ENCODE peak calls at places on chromosomes 13 and 19, in five cellular contexts. Z is GM23338, E is BE2C, S is cardiac fibroblast, O is nephron progenitor cell. Y is an unnamed sample.

GRCh38 chr19:8607386-8607785 is 3.1 kb downstream of the ADAMTS10 start:
- DNase-seq in Z (no peak), E (no peak), S (peak), O (no peak), Y (no peak)

GRCh38 chr19:52670046-52670445 is 31.9 kb upstream of the ZNF83 start:
- DNase-seq in Z (peak), E (no peak), S (no peak), O (no peak), Y (no peak)

GRCh38 chr13:29683041-29683440 is 87.6 kb upstream of the SLC7A1 start:
- DNase-seq in Z (no peak), E (no peak), S (no peak), O (no peak), Y (no peak)

GRCh38 chr13:71874490-71874889 is 7.5 kb upstream of the DACH1 start:
- DNase-seq in Z (no peak), E (no peak), S (no peak), O (no peak), Y (no peak)

GRCh38 chr19:12974301-12975220 is 5.2 kb downstream of the DAND5 start:
- DNase-seq in Z (no peak), E (peak), S (no peak), O (no peak), Y (no peak)

GRCh38 chr19:18659281-18660050 is 22.6 kb downstream of the KLHL26 start:
- DNase-seq in Z (no peak), E (no peak), S (peak), O (no peak), Y (no peak)

GRCh38 chr13:87322386-87322785 is 348.8 kb upstream of the SLITRK5 start:
- DNase-seq in Z (no peak), E (no peak), S (no peak), O (no peak), Y (no peak)

GRCh38 chr13:53010374-53011105 is 18.1 kb upstream of the OLFM4 start:
- DNase-seq in Z (no peak), E (no peak), S (no peak), O (no peak), Y (no peak)

GRCh38 chr19:20179946-20180345 is 12.9 kb downstream of the ZNF486 start:
- DNase-seq in Z (no peak), E (no peak), S (peak), O (no peak), Y (no peak)

GRCh38 chr19:6694147-6694815 is 24.3 kb upstream of the TNFSF14 start:
- DNase-seq in Z (peak), E (no peak), S (peak), O (no peak), Y (no peak)

GRCh38 chr19:45206328-45206727 is 27.7 kb downstream of the BLOC1S3 start:
- DNase-seq in Z (no peak), E (no peak), S (no peak), O (no peak), Y (no peak)

GRCh38 chr13:75871059-75871458 is 234.9 kb downstream of the LMO7 start:
- DNase-seq in Z (no peak), E (no peak), S (no peak), O (no peak), Y (no peak)

GRCh38 chr13:30577381-30577780 is 40.3 kb upstream of the USPL1 start:
- DNase-seq in Z (no peak), E (no peak), S (peak), O (no peak), Y (peak)

GRCh38 chr13:77492982-77493381 is 42.5 kb upstream of the SCEL start:
- DNase-seq in Z (no peak), E (peak), S (peak), O (no peak), Y (no peak)

GRCh38 chr13:91058066-91058465 is 289.4 kb upstream of the MIR17HG start:
- DNase-seq in Z (peak), E (no peak), S (peak), O (peak), Y (no peak)

GRCh38 chr13:44160549-44161278 is 212.9 kb upstream of the SERP2 start:
- DNase-seq in Z (no peak), E (no peak), S (no peak), O (no peak), Y (no peak)

GRCh38 chr13:103102482-103102881 is 36.3 kb upstream of the SLC10A2 start:
- DNase-seq in Z (peak), E (no peak), S (no peak), O (no peak), Y (no peak)

GRCh38 chr19:3398114-3398899 is 31.9 kb downstream of the NFIC start:
- DNase-seq in Z (peak), E (no peak), S (no peak), O (peak), Y (no peak)

GRCh38 chr19:10305139-10305806 is 4.3 kb downstream of the ZGLP1 start:
- DNase-seq in Z (no peak), E (no peak), S (no peak), O (no peak), Y (peak)

GRCh38 chr13:112587359-112587766 is 590 bp downstream of the TUBGCP3 start:
- DNase-seq in Z (peak), E (peak), S (peak), O (peak), Y (peak)

GRCh38 chr13:50457430-50458393 is 385.8 kb downstream of the DLEU7 start:
- DNase-seq in Z (no peak), E (no peak), S (no peak), O (no peak), Y (no peak)

GRCh38 chr13:95800455-95800854 is 123.5 kb downstream of the DNAJC3 start:
- DNase-seq in Z (no peak), E (no peak), S (no peak), O (no peak), Y (no peak)

GRCh38 chr13:99992376-99992775 is 10.8 kb downstream of the ZIC2 start:
- DNase-seq in Z (no peak), E (no peak), S (no peak), O (no peak), Y (no peak)

GRCh38 chr13:59301166-59301551 is 862.6 kb downstream of the DIAPH3 start:
- DNase-seq in Z (no peak), E (no peak), S (no peak), O (no peak), Y (no peak)

GRCh38 chr13:95023405-95023804 is 277.8 kb downstream of the ABCC4 start:
- DNase-seq in Z (no peak), E (no peak), S (no peak), O (no peak), Y (no peak)

GRCh38 chr19:54481326-54481930 is 8.3 kb upstream of the CDC42EP5 start:
- DNase-seq in Z (peak), E (peak), S (peak), O (peak), Y (no peak)

GRCh38 chr19:1259206-1259872 is 9.8 kb upstream of the CIRBP start:
- DNase-seq in Z (peak), E (peak), S (peak), O (peak), Y (peak)

GRCh38 chr13:100573121-100573520 is 15.5 kb downstream of the GGACT start:
- DNase-seq in Z (peak), E (peak), S (peak), O (peak), Y (peak)

GRCh38 chr19:38395381-38396127 is 7.1 kb downstream of the SPRED3 start:
- DNase-seq in Z (peak), E (no peak), S (no peak), O (no peak), Y (no peak)

GRCh38 chr13:99280166-99280565 is 22.0 kb upstream of the GPR18 start:
- DNase-seq in Z (no peak), E (no peak), S (peak), O (no peak), Y (no peak)

GRCh38 chr13:36207672-36208071 is 6.7 kb downstream of the SOHLH2 start:
- DNase-seq in Z (peak), E (no peak), S (peak), O (no peak), Y (no peak)
- TF ChIP-seq CTCF in Z (peak), E (peak), S (no peak), O (no peak), Y (no peak)

DNA sequence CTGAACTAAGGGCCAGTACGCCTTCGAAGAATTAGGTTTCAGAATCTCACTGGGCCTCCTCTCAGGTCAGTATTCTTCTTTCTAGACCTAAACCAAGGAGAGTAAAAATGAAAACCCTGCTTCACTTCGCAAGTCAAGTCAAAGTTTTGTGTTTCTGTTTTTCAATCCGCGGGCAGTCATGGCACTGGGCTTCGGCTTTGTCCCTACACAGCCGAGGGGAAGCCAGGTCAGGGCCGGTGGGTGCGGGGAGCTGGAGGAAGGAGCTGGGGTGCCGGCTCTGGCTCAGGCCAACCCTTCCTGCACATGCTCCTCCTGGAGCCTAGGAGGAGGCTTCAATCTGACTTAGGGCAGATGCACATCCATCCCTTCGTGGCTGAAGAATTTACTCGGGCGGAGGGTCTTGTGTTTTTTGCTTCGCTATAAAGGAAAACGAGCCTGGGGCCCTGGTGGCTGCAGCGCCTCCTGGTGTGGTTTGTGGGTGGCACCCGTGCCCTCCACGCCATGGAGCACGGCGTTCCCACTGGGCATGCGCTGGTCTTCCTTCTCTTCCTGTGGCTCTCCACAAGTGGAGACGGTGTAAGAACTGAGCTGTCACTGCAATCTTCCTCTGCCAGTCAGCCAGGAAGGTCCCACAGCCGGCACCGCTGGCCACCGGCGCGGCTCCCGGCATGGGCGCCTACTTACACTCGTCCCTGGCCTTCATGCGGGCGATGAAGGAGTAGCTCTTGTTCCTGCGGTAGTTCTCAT is 22.5 kb downstream of the C19orf44 start:
- DNase-seq in Z (peak), E (no peak), S (no peak), O (no peak), Y (no peak)
- TF ChIP-seq CTCF in Z (peak), E (peak), S (no peak), O (no peak), Y (peak)

GRCh38 chr13:20295956-20296355 is 63.8 kb upstream of the GJB6 start:
- DNase-seq in Z (no peak), E (no peak), S (no peak), O (no peak), Y (no peak)

GRCh38 chr13:20297181-20297580 is 65.1 kb upstream of the GJB6 start:
- DNase-seq in Z (no peak), E (no peak), S (no peak), O (no peak), Y (no peak)

GRCh38 chr13:20291675-20292074 is 59.6 kb upstream of the GJB6 start:
- DNase-seq in Z (no peak), E (no peak), S (no peak), O (no peak), Y (no peak)

GRCh38 chr13:20291037-20291436 is 58.9 kb upstream of the GJB6 start:
- DNase-seq in Z (no peak), E (no peak), S (no peak), O (no peak), Y (no peak)

GRCh38 chr13:20294497-20294896 is 62.4 kb upstream of the GJB6 start:
- DNase-seq in Z (peak), E (no peak), S (no peak), O (no peak), Y (no peak)
- TF ChIP-seq CTCF in Z (peak), E (no peak), S (peak), O (no peak), Y (peak)

GRCh38 chr13:79427265-79427664 is 21.2 kb upstream of the RBM26 start:
- DNase-seq in Z (no peak), E (no peak), S (no peak), O (no peak), Y (no peak)

GRCh38 chr13:79429309-79429708 is 23.3 kb upstream of the RBM26 start:
- DNase-seq in Z (no peak), E (no peak), S (no peak), O (no peak), Y (no peak)

GRCh38 chr13:79423340-79423739 is 17.3 kb upstream of the RBM26 start:
- DNase-seq in Z (no peak), E (no peak), S (no peak), O (no peak), Y (no peak)

GRCh38 chr13:79423801-79424642 is 18.0 kb upstream of the RBM26 start:
- DNase-seq in Z (peak), E (no peak), S (peak), O (no peak), Y (peak)
- TF ChIP-seq CTCF in Z (peak), E (peak), S (peak), O (peak), Y (peak)

DNA sequence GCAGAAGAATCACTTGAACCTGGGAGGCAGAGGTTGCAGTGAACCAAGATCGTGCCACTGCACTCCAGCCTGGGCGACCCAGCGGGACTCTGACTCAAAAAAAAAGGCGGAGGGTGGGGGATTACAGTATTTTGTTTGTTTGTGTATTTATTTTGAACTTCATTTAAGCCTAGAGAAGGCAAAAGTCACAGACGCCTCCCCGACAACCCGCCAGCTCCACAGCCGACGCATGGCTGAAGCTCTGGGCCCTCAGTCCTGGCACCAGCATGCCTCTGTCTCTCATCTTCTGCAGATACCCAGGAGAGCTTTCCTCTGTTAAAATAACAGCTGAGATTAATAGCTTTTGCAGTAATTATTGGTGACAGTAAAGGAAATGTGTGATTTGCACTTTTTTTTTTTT is 17.2 kb upstream of the PDCD5 start:
- DNase-seq in Z (no peak), E (no peak), S (no peak), O (no peak), Y (no peak)
- TF ChIP-seq CTCF in Z (no peak), E (no peak), S (no peak), O (no peak), Y (no peak)

Y was measured in HFFc6.